ENCODE peak calls at places on chromosomes 4 and X, in four cellular contexts. R is CD8-positive, alpha-beta T cell; H is thoracic aorta; V is SK-N-SH. D is an unnamed sample.

GRCh38 chr4:105236202-105236916 is 89.7 kb downstream of the TET2 start:
- DNase-seq in R (no peak), V (no peak), H (no peak), D (no peak)

GRCh38 chr4:112532267-112532666 is 16.3 kb upstream of the NEUROG2 start:
- DNase-seq in R (no peak), V (no peak), H (no peak), D (no peak)

GRCh38 chrX:35787867-35788266 is 10.3 kb upstream of the MAGEB16 start:
- DNase-seq in V (no peak), R (no peak), H (no peak), D (no peak)

GRCh38 chr4:143406523-143406922 is 69.8 kb downstream of the GAB1 start:
- DNase-seq in V (no peak), H (peak; percentile 77), R (no peak), D (no peak)

GRCh38 chr4:5933996-5934831 is 41.3 kb upstream of the CRMP1 start:
- DNase-seq in H (no peak), R (no peak), V (no peak), D (no peak)

GRCh38 chr4:149549911-149550310 is 265.7 kb downstream of the IQCM start:
- DNase-seq in V (no peak), H (no peak), R (no peak), D (peak; percentile 67)

GRCh38 chr4:46445689-46446339 is 55.9 kb upstream of the GABRA2 start:
- DNase-seq in V (no peak), H (no peak), R (no peak), D (no peak)

GRCh38 chr4:110195561-110196205 is 2.7 kb downstream of the ELOVL6 start:
- DNase-seq in V (no peak), R (no peak), H (no peak), D (peak; percentile 38)

GRCh38 chr4:42895452-42895851 is 2.9 kb downstream of the GRXCR1 start:
- DNase-seq in V (no peak), R (no peak), H (no peak), D (no peak)

GRCh38 chr4:26131711-26132110 is 189.1 kb upstream of the RBPJ start:
- DNase-seq in R (peak; percentile 54), V (no peak), H (no peak), D (no peak)

GRCh38 chr4:87843936-87844335 is 11.2 kb downstream of the MEPE start:
- DNase-seq in R (no peak), H (no peak), V (no peak), D (no peak)

GRCh38 chr4:83208776-83209365 is 75.7 kb downstream of the COQ2 start:
- DNase-seq in V (no peak), R (no peak), H (no peak), D (no peak)

DNA sequence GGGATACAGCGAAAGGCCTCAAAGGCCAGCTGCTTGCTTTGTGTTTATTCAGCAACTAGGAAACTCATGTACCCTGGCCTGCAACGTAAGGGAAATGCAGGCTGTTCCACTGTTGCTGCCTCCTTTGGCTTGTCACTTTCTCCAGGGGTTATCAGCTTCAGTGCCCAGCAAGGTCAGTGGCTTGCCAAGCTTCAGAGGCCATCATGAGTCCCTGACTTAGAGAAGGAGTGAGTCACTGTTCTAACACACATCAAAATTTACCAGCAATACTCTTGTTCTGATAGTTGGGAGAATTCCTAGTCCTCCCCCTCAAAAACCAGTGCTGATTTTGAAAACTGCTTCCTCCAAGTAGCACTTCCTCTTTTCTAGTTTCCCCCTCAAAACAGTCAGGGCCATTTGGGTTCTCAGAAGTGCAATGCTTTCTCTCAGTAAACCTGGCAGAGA is 250.8 kb downstream of the ARHGAP24 start:
- DNase-seq in H (no peak), R (no peak), V (no peak), D (no peak)
- H3K27ac ChIP-seq in H (peak overlapping the region; percentile 27), R (no peak overlapping the region), V (no peak overlapping the region), D (no peak overlapping the region)

DNA sequence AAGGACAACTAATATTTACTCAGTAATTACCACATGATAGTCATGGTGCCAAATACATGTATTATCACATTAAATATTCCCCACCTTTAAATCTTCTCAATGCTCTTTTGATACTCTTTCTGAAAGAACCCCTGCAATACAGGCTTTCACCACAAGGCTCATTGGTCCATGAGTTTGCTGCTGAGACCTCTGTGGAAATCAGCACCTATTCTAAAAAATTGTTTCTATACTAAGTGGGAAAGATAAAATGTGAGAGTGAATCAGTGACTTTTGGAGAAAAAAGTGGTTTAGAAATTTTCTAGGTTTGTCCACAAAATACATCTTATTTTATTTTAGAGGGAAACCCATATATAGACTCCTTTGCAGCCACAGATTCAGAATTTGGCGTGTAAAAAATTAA is 257.3 kb downstream of the ZIC3 start:
- DNase-seq in H (no peak), V (peak; percentile 1), R (no peak), D (no peak)
- H3K4me1 ChIP-seq in H (no peaks in the 10 kb centered on the region), V (no peaks in the 10 kb centered on the region), R (no peaks in the 10 kb centered on the region), D (no peaks in the 10 kb centered on the region)

GRCh38 chrX:47936224-47936939 is 67.4 kb downstream of the ZNF182 start:
- DNase-seq in R (no peak), H (no peak), V (no peak), D (no peak)
- H3K4me3 ChIP-seq in R (peak overlapping the region; percentile 17), H (no peak overlapping the region), V (no peak overlapping the region), D (no peak overlapping the region)

GRCh38 chr4:67687639-67688038 is 13.3 kb downstream of the UBA6 start:
- DNase-seq in H (no peak), V (no peak), R (no peak), D (no peak)
- H3K27ac ChIP-seq in H (no peak overlapping the region), V (no peak overlapping the region), R (no peak overlapping the region), D (no peak overlapping the region)

DNA sequence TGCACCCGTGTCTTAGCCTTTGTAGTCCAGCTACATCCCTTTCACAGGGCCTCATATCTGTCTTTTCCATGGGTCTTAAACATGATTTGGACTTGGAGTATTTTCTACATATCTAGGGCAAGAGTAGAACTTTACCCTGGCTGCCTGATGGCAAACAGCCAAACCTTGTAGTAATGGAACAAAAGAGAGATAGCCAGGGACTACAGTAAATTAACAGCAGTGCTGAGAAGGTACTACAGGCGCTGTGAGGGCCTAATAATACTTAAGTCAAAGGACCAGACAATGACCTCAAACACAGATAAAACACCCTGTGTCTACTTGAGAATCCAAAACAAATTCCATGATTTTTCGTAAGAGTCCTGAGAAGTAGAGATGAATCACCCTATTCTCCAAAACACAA is 111.0 kb upstream of the WDR17 start:
- DNase-seq in R (no peak), H (no peak), V (no peak), D (no peak)
- H3K4me1 ChIP-seq in R (no peaks in the 10 kb centered on the region), H (no peaks in the 10 kb centered on the region), V (no peaks in the 10 kb centered on the region), D (no peaks in the 10 kb centered on the region)

GRCh38 chrX:77446029-77446585 is 1.1 kb upstream of the FGF16 start:
- DNase-seq in R (no peak), H (no peak), V (no peak), D (peak; percentile 30)

GRCh38 chrX:77450415-77450814 is 3.2 kb downstream of the FGF16 start:
- DNase-seq in H (no peak), R (no peak), V (no peak), D (no peak)

GRCh38 chrX:77446840-77447239 is 349 bp upstream of the FGF16 start:
- DNase-seq in H (no peak), V (no peak), R (no peak), D (no peak)

GRCh38 chrX:77447339-77448149 is at the start of gene FGF16:
- DNase-seq in H (no peak), V (peak; percentile 45), R (no peak), D (no peak)

GRCh38 chrX:77448170-77448569 is 981 bp downstream of the FGF16 start:
- DNase-seq in H (no peak), R (no peak), V (no peak), D (no peak)
- H3K4me3 ChIP-seq in H (no peak overlapping the region), R (no peak overlapping the region), V (no peak overlapping the region), D (no peak overlapping the region)

GRCh38 chrX:41384041-41384705 is 50.2 kb downstream of the DDX3X start:
- DNase-seq in V (no peak), H (peak; percentile 2), R (no peak), D (peak; percentile 22)

GRCh38 chrX:41377624-41378023 is 43.7 kb downstream of the DDX3X start:
- DNase-seq in H (no peak), V (no peak), R (no peak), D (no peak)

GRCh38 chrX:41381685-41382084 is 47.7 kb downstream of the DDX3X start:
- DNase-seq in H (no peak), V (no peak), R (no peak), D (no peak)

GRCh38 chrX:41386222-41386990 is 52.4 kb downstream of the DDX3X start:
- DNase-seq in R (no peak), V (no peak), H (no peak), D (no peak)

DNA sequence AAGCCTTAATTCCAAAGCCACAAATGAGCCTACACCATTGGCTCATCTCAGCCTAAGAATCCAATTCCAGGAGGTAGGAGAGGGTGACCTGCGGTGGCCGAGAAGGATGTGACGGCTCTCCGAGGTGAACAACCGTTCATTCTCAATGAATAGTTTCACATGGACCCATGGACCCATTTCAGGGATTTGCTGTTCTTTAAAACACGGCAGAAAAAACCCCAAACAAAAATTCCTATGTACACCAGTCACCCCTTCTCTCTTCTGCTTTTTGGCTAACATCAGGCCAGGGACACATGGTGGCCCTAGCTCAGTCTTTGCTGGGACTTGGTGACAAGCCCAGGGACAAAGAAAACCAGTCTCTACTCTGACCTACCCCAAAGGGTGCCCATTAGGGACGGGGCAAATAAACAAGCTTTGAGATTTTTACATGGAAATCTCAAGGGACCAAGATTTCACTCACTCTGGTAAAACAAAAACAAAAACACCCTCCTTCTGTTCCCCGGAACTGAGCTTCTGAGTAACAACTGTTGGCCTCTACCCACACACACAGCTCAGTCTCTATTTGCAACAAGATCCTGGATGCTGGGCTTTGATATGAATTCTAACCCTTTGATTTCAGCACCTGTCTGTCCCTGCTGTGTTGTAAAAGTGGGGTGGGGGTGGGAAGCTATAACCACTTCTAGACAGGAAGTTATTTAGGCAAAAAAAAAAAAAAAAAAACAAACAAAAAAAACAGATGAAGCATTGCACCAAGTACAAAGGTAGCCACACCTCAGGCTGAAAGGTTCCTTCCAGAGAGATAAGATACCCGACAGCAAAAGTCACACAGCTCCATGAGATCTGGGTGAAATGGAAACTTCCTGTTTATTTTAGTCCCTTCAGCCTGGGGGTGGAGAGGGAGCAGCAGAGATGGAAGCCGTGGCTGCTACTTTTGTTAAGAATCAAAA is 49.0 kb downstream of the DDX3X start:
- DNase-seq in R (no peak), H (no peak), V (no peak), D (no peak)
- H3K27ac ChIP-seq in R (no peak overlapping the region), H (peak overlapping the region; percentile 5), V (no peak overlapping the region), D (no peak overlapping the region)